ENCODE peak calls at places on chromosomes 2 and 18, in nine cellular contexts. H, F, G, T, R, N, E, K and C are unnamed samples.

GRCh38 chr2:121151311-121152109 is 133.5 kb downstream of the TFCP2L1 start:
- DNase-seq in F (no peak), R (no peak), T (no peak), E (peak), G (no peak), N (peak), K (no peak), H (no peak), C (no peak)

GRCh38 chr2:239152239-239152915 is 248.4 kb downstream of the HDAC4 start:
- DNase-seq in T (no peak), G (peak), H (no peak), R (no peak), K (peak), F (peak), E (no peak), N (peak), C (no peak)

GRCh38 chr2:75289771-75290170 is 90.5 kb upstream of the TACR1 start:
- DNase-seq in N (no peak), K (no peak), T (no peak), E (no peak), F (no peak), H (no peak), R (no peak), G (no peak), C (no peak)

GRCh38 chr2:98412751-98413445 is 31.8 kb upstream of the INPP4A start:
- DNase-seq in N (no peak), H (peak), R (peak), T (peak), E (no peak), F (peak), K (no peak), G (no peak), C (peak)

GRCh38 chr2:195821566-195821932 is 164.5 kb downstream of the SLC39A10 start:
- DNase-seq in F (no peak), K (no peak), H (no peak), E (no peak), N (no peak), G (no peak), T (no peak), R (no peak), C (no peak)

GRCh38 chr2:168596881-168597280 is 140.8 kb downstream of the CERS6 start:
- DNase-seq in F (no peak), N (no peak), G (no peak), K (no peak), E (no peak), R (no peak), T (no peak), H (no peak), C (peak)

GRCh38 chr2:103003750-103004250 is 242.0 kb downstream of the TMEM182 start:
- DNase-seq in G (no peak), T (no peak), E (no peak), R (no peak), K (no peak), H (no peak), F (no peak), N (no peak), C (no peak)

GRCh38 chr2:149729575-149729974 is 142.0 kb upstream of the MMADHC start:
- DNase-seq in F (no peak), G (no peak), K (no peak), T (peak), R (no peak), E (no peak), N (no peak), H (no peak), C (no peak)

GRCh38 chr2:24874025-24874424 is 46.0 kb downstream of the ADCY3 start:
- DNase-seq in N (no peak), R (no peak), F (no peak), K (peak), E (no peak), H (peak), G (no peak), T (no peak), C (no peak)

GRCh38 chr2:112092286-112093041 is 37.4 kb downstream of the TMEM87B start:
- DNase-seq in T (peak), E (no peak), K (no peak), R (no peak), H (no peak), F (no peak), G (no peak), N (no peak), C (peak)

GRCh38 chr2:241180495-241180894 is 8.0 kb upstream of the ANO7 start:
- DNase-seq in R (no peak), E (no peak), H (no peak), T (no peak), G (no peak), N (no peak), F (no peak), K (no peak), C (no peak)

GRCh38 chr2:240367721-240368120 is 67.7 kb upstream of the GPC1 start:
- DNase-seq in T (no peak), F (no peak), N (no peak), E (no peak), K (no peak), H (no peak), G (no peak), R (no peak), C (no peak)

GRCh38 chr2:42568431-42569115 is at the start of gene MTA3:
- DNase-seq in K (peak), F (peak), G (peak), T (peak), N (peak), R (peak), H (peak), E (peak), C (peak)

GRCh38 chr2:196758474-196759377 is 40.8 kb downstream of the GTF3C3 start:
- DNase-seq in N (no peak), E (no peak), R (no peak), T (peak), F (no peak), G (no peak), K (no peak), H (no peak), C (no peak)

GRCh38 chr2:127439343-127439742 is 21.1 kb downstream of the PROC start:
- DNase-seq in F (no peak), R (no peak), H (no peak), N (no peak), T (no peak), E (no peak), G (no peak), K (no peak), C (no peak)

GRCh38 chr2:148653437-148653836 is 8.9 kb downstream of the EPC2 start:
- DNase-seq in T (no peak), K (no peak), N (no peak), H (no peak), G (no peak), F (no peak), R (no peak), E (no peak), C (no peak)

GRCh38 chr2:85400023-85400422 is 10.1 kb downstream of the CAPG start:
- DNase-seq in H (no peak), T (no peak), N (no peak), K (no peak), R (no peak), G (no peak), F (no peak), E (no peak), C (no peak)

GRCh38 chr18:78080761-78081160 is 831.1 kb downstream of the GALR1 start:
- DNase-seq in G (no peak), T (no peak), E (no peak), H (no peak), R (no peak), N (no peak), K (no peak), F (no peak), C (no peak)

GRCh38 chr2:215797676-215798075 is 215.7 kb downstream of the MREG start:
- DNase-seq in F (no peak), R (no peak), N (no peak), E (no peak), G (no peak), T (no peak), H (no peak), K (no peak), C (no peak)

GRCh38 chr2:47237375-47238357 is 82.6 kb upstream of the STPG4 start:
- DNase-seq in N (no peak), E (no peak), T (peak), G (peak), F (peak), K (peak), H (peak), R (peak), C (no peak)

GRCh38 chr18:41553716-41554115 is 401.3 kb upstream of the PIK3C3 start:
- DNase-seq in R (no peak), F (no peak), G (no peak), N (no peak), H (no peak), K (no peak), E (no peak), T (no peak), C (no peak)

GRCh38 chr2:11598228-11598731 is 64.4 kb downstream of the GREB1 start:
- DNase-seq in F (no peak), K (no peak), H (peak), T (no peak), E (no peak), G (no peak), R (no peak), N (no peak), C (no peak)

GRCh38 chr18:59419386-59419785 is 60.3 kb upstream of the LMAN1 start:
- DNase-seq in K (no peak), H (no peak), T (no peak), G (no peak), E (no peak), N (no peak), R (no peak), F (no peak), C (no peak)

GRCh38 chr18:13268035-13268700 is 49.6 kb downstream of the LDLRAD4 start:
- DNase-seq in G (no peak), H (no peak), E (peak), T (peak), R (peak), N (peak), K (peak), F (peak), C (no peak)

GRCh38 chr2:180000434-180000833 is 6.7 kb downstream of the CWC22 start:
- DNase-seq in R (no peak), F (no peak), K (peak), H (no peak), N (no peak), T (no peak), E (no peak), G (no peak), C (no peak)

GRCh38 chr2:218069606-218070300 is 700 bp downstream of the RUFY4 start:
- DNase-seq in N (no peak), K (no peak), F (no peak), G (no peak), E (no peak), R (no peak), T (no peak), H (no peak), C (no peak)

GRCh38 chr18:54173980-54174611 is 50.4 kb downstream of the MBD2 start:
- DNase-seq in T (no peak), E (no peak), F (no peak), G (no peak), H (no peak), N (no peak), R (no peak), K (no peak), C (no peak)

GRCh38 chr2:237057893-237058300 is 27.8 kb upstream of the COPS8 start:
- DNase-seq in H (no peak), N (no peak), R (no peak), G (no peak), T (no peak), K (no peak), E (no peak), F (no peak), C (no peak)
- TF ChIP-seq POLR2A in H (no peak), N (no peak), R (no peak), G (no peak), T (no peak), K (no peak), E (no peak), F (no peak), C (no peak)

GRCh38 chr2:69830045-69830905 is 815 bp downstream of the GMCL1 start:
- DNase-seq in H (peak), G (no peak), R (peak), E (peak), F (peak), K (peak), N (peak), T (peak), C (peak)

GRCh38 chr2:69828913-69829242 is 582 bp upstream of the GMCL1 start:
- DNase-seq in R (no peak), F (no peak), N (no peak), E (no peak), T (no peak), G (no peak), K (no peak), H (no peak), C (no peak)

GRCh38 chr2:69827796-69828540 is 1.5 kb upstream of the GMCL1 start:
- DNase-seq in K (no peak), E (no peak), F (no peak), H (peak), T (no peak), N (no peak), G (no peak), R (no peak), C (no peak)

GRCh38 chr2:69831354-69831905 is 2.0 kb downstream of the GMCL1 start:
- DNase-seq in R (no peak), H (peak), E (no peak), T (no peak), K (no peak), N (no peak), G (no peak), F (no peak), C (no peak)

GRCh38 chr2:69829243-69830044 is at the start of gene GMCL1:
- DNase-seq in E (peak), T (peak), F (peak), H (peak), G (peak), N (peak), R (peak), K (peak), C (peak)
- TF ChIP-seq POLR2A in E (peak), T (peak), F (peak), H (peak), G (peak), N (peak), R (peak), K (peak), C (peak)

DNA sequence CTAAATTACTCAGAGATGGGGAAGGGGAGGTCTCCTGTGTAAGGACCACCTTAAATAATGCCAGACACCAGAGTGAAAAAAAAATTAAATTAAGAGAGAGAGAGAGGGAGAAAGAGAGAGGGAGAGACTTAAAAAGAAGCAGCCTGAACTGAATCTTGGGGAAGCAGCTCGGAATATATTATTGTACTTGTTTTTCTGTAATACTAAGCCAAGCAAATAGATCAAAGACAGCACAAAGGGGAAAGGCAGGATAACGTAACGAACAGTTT is 4.6 kb downstream of the ZEB2 start:
- DNase-seq in H (no peak), N (no peak), F (no peak), G (no peak), T (no peak), E (no peak), K (no peak), R (no peak), C (no peak)
- TF ChIP-seq POLR2A in H (no peak), N (no peak), F (no peak), G (no peak), T (no peak), E (no peak), K (no peak), R (no peak), C (no peak)

GRCh38 chr2:238097988-238098853 is 1.9 kb upstream of the ESPNL start:
- DNase-seq in K (no peak), G (peak), E (no peak), R (peak), N (peak), F (peak), T (peak), H (peak), C (peak)
- TF ChIP-seq POLR2A in K (no peak), G (no peak), E (no peak), R (no peak), N (no peak), F (no peak), T (peak), H (no peak), C (no peak)

GRCh38 chr2:205763708-205764501 is 81.6 kb downstream of the NRP2 start:
- DNase-seq in E (no peak), N (peak), K (peak), R (peak), T (peak), G (peak), F (no peak), H (peak), C (no peak)

GRCh38 chr2:205764502-205764815 is 82.2 kb downstream of the NRP2 start:
- DNase-seq in K (no peak), T (no peak), E (no peak), H (no peak), R (no peak), F (no peak), G (no peak), N (no peak), C (no peak)

GRCh38 chr2:205759732-205760516 is 77.6 kb downstream of the NRP2 start:
- DNase-seq in T (no peak), K (no peak), G (no peak), R (no peak), H (no peak), N (no peak), F (no peak), E (no peak), C (no peak)

GRCh38 chr2:205765147-205765546 is 82.8 kb downstream of the NRP2 start:
- DNase-seq in G (no peak), E (no peak), R (no peak), H (no peak), N (no peak), T (no peak), K (no peak), F (no peak), C (no peak)

DNA sequence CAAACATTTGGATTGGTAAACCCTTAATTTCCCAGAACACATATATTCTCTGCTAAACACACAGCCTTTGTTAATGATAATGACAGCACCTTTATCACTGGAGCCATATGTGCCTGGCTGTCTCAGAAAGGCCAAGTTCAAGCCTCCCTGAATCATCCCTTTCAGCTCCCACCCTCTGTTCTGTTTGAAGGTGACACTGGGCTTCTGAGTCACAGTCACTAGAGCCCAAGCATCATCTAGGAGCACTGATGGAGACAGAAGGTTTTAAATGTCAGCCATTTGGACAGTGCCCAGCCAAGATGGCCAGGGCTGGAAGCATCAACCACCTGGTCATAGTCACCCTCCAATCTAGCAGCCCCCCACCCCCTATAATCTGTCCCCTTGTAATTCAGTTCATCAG is 80.6 kb downstream of the NRP2 start:
- DNase-seq in E (no peak), N (no peak), R (no peak), H (no peak), K (no peak), T (no peak), F (no peak), G (no peak), C (no peak)
- TF ChIP-seq POLR2A in E (no peak), N (no peak), R (no peak), H (no peak), K (no peak), T (no peak), F (no peak), G (no peak), C (no peak)